ENCODE peak calls at places on chromosomes 7 and 10, in eight cellular contexts. F is AG09309, Z is epithelial cell of esophagus, I is psoas muscle, T is lower leg skin, V is breast epithelium, O is uterus, Q is NB4. E is an unnamed sample.

GRCh38 chr10:86402283-86402931 is 35.8 kb upstream of the GRID1 start:
- DNase-seq in Z (no peak), V (no peak), T (no peak), Q (no peak), I (no peak), F (no peak), O (no peak), E (no peak)

GRCh38 chr7:151420144-151420543 is 10.3 kb upstream of the WDR86 start:
- DNase-seq in F (no peak), Q (no peak), V (no peak), O (no peak), I (no peak), T (no peak), Z (no peak), E (no peak)

GRCh38 chr7:4271716-4272015 is 410.4 kb upstream of the FOXK1 start:
- DNase-seq in O (no peak), I (no peak), Z (no peak), Q (no peak), V (no peak), T (no peak), F (no peak), E (no peak)

GRCh38 chr7:136894789-136895188 is 26.3 kb downstream of the CHRM2 start:
- DNase-seq in O (no peak), Q (no peak), T (no peak), V (no peak), I (no peak), Z (no peak), F (no peak), E (no peak)

GRCh38 chr10:80500572-80501380 is 36.9 kb upstream of the SH2D4B start:
- DNase-seq in Z (peak), Q (peak), F (no peak), O (no peak), I (peak), V (no peak), T (no peak), E (no peak)

GRCh38 chr7:17772581-17773288 is 167.6 kb downstream of the SNX13 start:
- DNase-seq in T (no peak), Z (no peak), F (no peak), O (no peak), Q (no peak), I (no peak), V (no peak), E (no peak)

GRCh38 chr10:63114031-63114814 is 18.9 kb upstream of the NRBF2 start:
- DNase-seq in T (peak), F (peak), I (peak), V (peak), Z (peak), Q (peak), O (peak), E (peak)

GRCh38 chr7:18221377-18222290 is 194.0 kb upstream of the PRPS1L1 start:
- DNase-seq in F (no peak), V (no peak), O (no peak), T (no peak), Z (no peak), I (no peak), Q (peak), E (no peak)

GRCh38 chr7:99955247-99955646 is 20.6 kb downstream of the AZGP1 start:
- DNase-seq in Q (no peak), O (no peak), F (no peak), V (peak), I (no peak), Z (peak), T (no peak), E (no peak)

GRCh38 chr7:39633563-39634550 is 10.5 kb downstream of the RALA start:
- DNase-seq in V (no peak), Z (no peak), F (no peak), O (no peak), Q (no peak), I (no peak), T (no peak), E (no peak)

GRCh38 chr10:29635711-29636144 is 957 bp upstream of the SVIL start:
- DNase-seq in I (no peak), T (no peak), F (no peak), O (no peak), Q (peak), Z (no peak), V (no peak), E (no peak)

GRCh38 chr10:93379366-93380042 is 102.6 kb downstream of the MYOF start:
- DNase-seq in I (no peak), V (no peak), F (no peak), T (no peak), O (no peak), Q (peak), Z (peak), E (peak)

GRCh38 chr7:63067897-63068585 is 930.6 kb upstream of the ZNF722 start:
- DNase-seq in Z (peak), Q (no peak), I (no peak), V (no peak), F (no peak), O (no peak), T (peak), E (no peak)

GRCh38 chr10:73433538-73433867 is at the start of gene MSS51:
- DNase-seq in Z (no peak), I (peak), F (no peak), O (no peak), Q (no peak), V (no peak), T (no peak), E (no peak)

GRCh38 chr10:73139251-73139650 is 28.6 kb downstream of the ECD start:
- DNase-seq in O (no peak), T (no peak), Q (no peak), V (no peak), F (no peak), Z (no peak), I (no peak), E (no peak)

GRCh38 chr7:143512488-143513340 is 35.0 kb downstream of the TAS2R41 start:
- DNase-seq in I (no peak), O (no peak), Q (no peak), V (no peak), Z (peak), T (no peak), F (no peak), E (no peak)

GRCh38 chr7:41103331-41103730 is 599.6 kb downstream of the INHBA start:
- DNase-seq in Z (peak), F (no peak), T (no peak), O (no peak), I (no peak), Q (no peak), V (no peak), E (no peak)

GRCh38 chr10:132879408-132880147 is 62.8 kb downstream of the CFAP46 start:
- DNase-seq in V (no peak), I (no peak), O (peak), T (no peak), Q (no peak), Z (no peak), F (no peak), E (no peak)

GRCh38 chr10:50417906-50418697 is 166.8 kb upstream of the ASAH2 start:
- DNase-seq in Z (peak), T (peak), O (peak), I (peak), F (peak), V (no peak), Q (peak), E (peak)

GRCh38 chr10:50152792-50153272 is 85.1 kb downstream of the WASHC2A start:
- DNase-seq in T (no peak), Z (peak), F (no peak), O (no peak), Q (no peak), I (no peak), V (no peak), E (no peak)

GRCh38 chr7:52917982-52918578 is 117.4 kb upstream of the POM121L12 start:
- DNase-seq in Q (peak), Z (no peak), O (no peak), V (no peak), I (no peak), T (no peak), F (no peak), E (no peak)

GRCh38 chr10:100347568-100348195 is 649 bp downstream of the SCD start:
- DNase-seq in I (no peak), T (no peak), V (no peak), F (no peak), O (no peak), Z (no peak), Q (peak), E (no peak)

GRCh38 chr10:115355162-115355760 is 262.1 kb downstream of the ATRNL1 start:
- DNase-seq in Z (peak), T (no peak), V (no peak), Q (peak), O (peak), F (peak), I (no peak), E (peak)

GRCh38 chr7:7261863-7262262 is 79.5 kb downstream of the C1GALT1 start:
- DNase-seq in V (no peak), Z (no peak), T (no peak), F (no peak), Q (no peak), O (no peak), I (no peak), E (no peak)

GRCh38 chr10:21212912-21213311 is 312.6 kb downstream of the SKIDA1 start:
- DNase-seq in T (no peak), I (no peak), V (no peak), F (no peak), Q (no peak), O (no peak), Z (no peak), E (no peak)

GRCh38 chr7:133060016-133060415 is 21.9 kb downstream of the CHCHD3 start:
- DNase-seq in V (no peak), I (no peak), O (no peak), T (no peak), Z (no peak), Q (peak), F (no peak), E (no peak)

GRCh38 chr10:26554246-26554645 is 116.1 kb downstream of the APBB1IP start:
- DNase-seq in O (no peak), Q (no peak), F (no peak), Z (no peak), I (no peak), V (no peak), T (no peak), E (no peak)

GRCh38 chr7:102236102-102236501 is 50.6 kb upstream of the SH2B2 start:
- DNase-seq in Z (no peak), V (no peak), O (no peak), T (no peak), F (no peak), I (no peak), Q (no peak), E (no peak)

GRCh38 chr7:81462672-81463071 is 307.2 kb downstream of the HGF start:
- DNase-seq in Z (peak), T (no peak), I (no peak), Q (no peak), V (no peak), O (no peak), F (peak), E (peak)

GRCh38 chr10:100364147-100364546 is 17.1 kb downstream of the SCD start:
- DNase-seq in Q (no peak), V (no peak), I (no peak), O (no peak), F (no peak), Z (no peak), T (no peak), E (no peak)

GRCh38 chr7:16644157-16644556 is 1.4 kb downstream of the ANKMY2 start:
- DNase-seq in T (no peak), V (no peak), Z (no peak), O (no peak), Q (no peak), I (no peak), F (no peak), E (no peak)

GRCh38 chr10:33901166-33901565 is 566.7 kb upstream of the NRP1 start:
- DNase-seq in F (peak), O (peak), I (no peak), Q (no peak), Z (peak), T (no peak), V (peak), E (peak)

GRCh38 chr10:80131499-80131901 is 1.0 kb upstream of the PLAC9 start:
- DNase-seq in Z (no peak), T (no peak), V (no peak), F (no peak), Q (no peak), I (no peak), O (no peak), E (no peak)

GRCh38 chr7:81833401-81833800 is 63.6 kb upstream of the HGF start:
- DNase-seq in T (no peak), Z (no peak), F (no peak), Q (no peak), I (no peak), V (no peak), O (no peak), E (no peak)

GRCh38 chr7:2657920-2658671 is 26.3 kb downstream of the TTYH3 start:
- DNase-seq in T (no peak), I (no peak), V (no peak), O (no peak), F (no peak), Z (no peak), Q (no peak), E (no peak)

GRCh38 chr7:130881091-130881798 is 147.2 kb upstream of the KLF14 start:
- DNase-seq in F (no peak), T (no peak), Q (no peak), I (no peak), Z (no peak), O (no peak), V (no peak), E (no peak)

GRCh38 chr7:141477866-141478265 is 73.3 kb upstream of the AGK start:
- DNase-seq in I (peak), T (no peak), V (no peak), Q (no peak), Z (peak), F (no peak), O (no peak), E (no peak)

GRCh38 chr7:101846006-101846405 is 28.6 kb downstream of the CUX1 start:
- DNase-seq in V (no peak), Q (no peak), T (no peak), Z (no peak), O (no peak), I (no peak), F (no peak), E (no peak)

GRCh38 chr10:26318672-26319071 is 102.1 kb downstream of the GAD2 start:
- DNase-seq in T (no peak), Q (no peak), O (no peak), Z (no peak), V (no peak), F (no peak), I (no peak), E (no peak)

GRCh38 chr7:129368389-129368986 is 65.7 kb upstream of the STRIP2 start:
- DNase-seq in T (no peak), O (no peak), V (no peak), I (no peak), Q (no peak), F (no peak), Z (no peak), E (no peak)
- H3K4me3 ChIP-seq in T (no peak), O (no peak), V (no peak), I (no peak), Q (no peak), F (no peak), Z (no peak), E (no peak)

DNA sequence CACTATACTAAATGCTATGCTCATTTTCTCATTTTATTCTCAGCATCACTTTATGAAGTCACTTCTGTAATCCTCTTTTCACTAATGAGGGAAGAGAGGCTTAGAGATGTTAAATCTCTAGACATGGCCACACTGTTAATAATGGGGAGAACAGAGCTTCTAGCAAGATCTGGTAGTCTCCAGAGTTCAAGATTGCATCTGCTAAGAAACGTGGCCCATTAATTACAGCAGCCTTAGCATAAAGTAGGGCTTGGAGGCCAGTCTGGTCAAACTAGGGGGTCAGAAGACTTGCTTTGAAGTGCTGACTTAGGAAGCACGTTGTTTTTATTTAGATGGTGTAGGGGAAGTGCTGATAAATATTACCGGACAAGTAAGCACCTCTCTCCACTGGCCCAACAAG is 29.3 kb downstream of the ARL4A start:
- DNase-seq in I (no peak), F (no peak), Q (no peak), Z (no peak), V (no peak), O (no peak), T (no peak), E (no peak)
- H3K4me3 ChIP-seq in I (no peak), F (no peak), Q (no peak), Z (no peak), V (no peak), O (no peak), T (no peak), E (no peak)

GRCh38 chr10:124077216-124077615 is 16.2 kb downstream of the CHST15 start:
- DNase-seq in Z (no peak), F (no peak), T (no peak), O (no peak), I (no peak), Q (no peak), V (no peak), E (no peak)

GRCh38 chr10:124078714-124079113 is 14.7 kb downstream of the CHST15 start:
- DNase-seq in F (no peak), Q (no peak), O (no peak), V (no peak), T (no peak), Z (no peak), I (no peak), E (no peak)

GRCh38 chr10:124078028-124078427 is 15.4 kb downstream of the CHST15 start:
- DNase-seq in Z (peak), Q (no peak), I (no peak), V (no peak), T (no peak), F (no peak), O (no peak), E (no peak)

GRCh38 chr10:124081547-124082140 is 11.8 kb downstream of the CHST15 start:
- DNase-seq in T (no peak), Z (no peak), V (no peak), I (no peak), O (no peak), Q (no peak), F (no peak), E (no peak)

GRCh38 chr10:124079864-124080263 is 13.5 kb downstream of the CHST15 start:
- DNase-seq in O (no peak), T (no peak), Q (no peak), V (no peak), Z (no peak), F (no peak), I (no peak), E (no peak)
- H3K4me3 ChIP-seq in O (no peak), T (no peak), Q (no peak), V (no peak), Z (no peak), F (no peak), I (no peak), E (no peak)

DNA sequence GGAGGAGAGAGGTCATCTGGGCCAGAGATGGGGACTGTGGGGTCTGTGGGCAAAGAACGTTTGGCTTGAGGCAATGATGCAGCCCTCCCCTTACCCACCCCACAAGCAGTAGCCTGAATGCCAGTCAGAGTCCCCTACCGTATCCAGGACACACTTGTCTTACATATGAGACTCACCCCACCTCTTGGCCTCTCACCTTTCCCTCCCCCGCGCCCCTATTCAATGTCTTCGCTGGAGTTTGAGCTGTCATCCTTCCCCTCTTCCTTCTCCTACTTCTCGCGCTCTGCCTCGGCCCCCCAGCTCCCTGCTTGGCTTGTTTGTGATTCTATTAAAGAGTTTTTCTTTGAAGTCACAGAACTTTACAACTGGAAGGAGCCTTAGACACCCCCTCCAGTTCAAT is 8.9 kb downstream of the PRRT4 start:
- DNase-seq in I (no peak), Z (no peak), O (no peak), T (no peak), V (no peak), F (no peak), Q (no peak), E (no peak)
- H3K4me3 ChIP-seq in I (no peak), Z (no peak), O (no peak), T (no peak), V (no peak), F (no peak), Q (no peak), E (no peak)

GRCh38 chr7:86644282-86645173 is 819 bp downstream of the GRM3 start:
- DNase-seq in O (no peak), Q (no peak), V (no peak), I (no peak), F (no peak), Z (no peak), T (no peak), E (no peak)
- H3K4me3 ChIP-seq in O (no peak), Q (no peak), V (peak), I (peak), F (no peak), Z (no peak), T (no peak), E (no peak)

GRCh38 chr7:978049-978346 is 2.6 kb upstream of the COX19 start:
- DNase-seq in V (no peak), T (no peak), I (no peak), F (no peak), Q (no peak), Z (no peak), O (no peak), E (no peak)
- H3K4me3 ChIP-seq in V (no peak), T (no peak), I (no peak), F (no peak), Q (no peak), Z (no peak), O (no peak), E (no peak)

GRCh38 chr7:70894799-70895198 is 237.1 kb upstream of the GALNT17 start:
- DNase-seq in T (no peak), V (no peak), F (no peak), O (no peak), Q (no peak), Z (no peak), I (no peak), E (no peak)

GRCh38 chr7:70893422-70893821 is 238.5 kb upstream of the GALNT17 start:
- DNase-seq in T (no peak), Z (no peak), Q (no peak), V (no peak), O (no peak), I (no peak), F (no peak), E (no peak)

GRCh38 chr7:70890147-70890969 is 241.6 kb upstream of the GALNT17 start:
- DNase-seq in T (no peak), Z (no peak), Q (no peak), V (no peak), O (no peak), I (no peak), F (no peak), E (no peak)

DNA sequence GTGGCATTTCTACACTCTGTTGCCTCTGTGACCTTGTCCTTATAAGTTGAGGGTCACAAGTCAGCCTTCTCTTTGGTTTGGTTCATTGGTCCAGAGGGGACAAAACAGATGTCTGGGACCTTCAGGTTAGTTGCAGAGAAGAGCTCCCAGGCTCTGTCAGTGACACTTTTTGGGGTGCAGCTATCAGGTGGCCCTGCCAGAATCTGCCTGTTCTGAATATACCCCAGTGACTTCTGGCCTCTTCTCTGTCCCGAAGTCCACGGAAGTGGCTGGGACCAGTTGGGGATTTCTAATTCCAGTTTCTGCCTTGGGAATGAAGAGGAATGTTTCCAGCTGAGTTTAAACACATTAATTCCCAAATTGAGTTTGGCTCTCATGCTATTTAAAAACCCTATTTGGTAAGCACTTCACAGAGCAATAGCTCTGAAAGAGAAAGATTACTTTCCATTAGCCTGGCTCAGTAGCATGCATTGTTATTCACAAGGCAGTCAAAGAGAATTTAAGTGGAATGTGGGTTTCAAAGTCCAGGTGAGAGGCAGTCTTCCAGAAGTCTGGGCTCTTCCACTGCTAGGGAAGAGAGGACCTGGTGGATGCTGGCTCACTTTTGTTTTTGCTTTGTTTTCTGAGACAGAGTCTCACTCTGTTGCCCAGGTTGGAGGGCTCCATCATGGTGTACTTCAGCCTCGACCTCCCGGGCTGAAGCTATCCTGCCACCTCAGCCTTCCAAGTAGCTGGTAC is 237.8 kb upstream of the GALNT17 start:
- DNase-seq in Q (no peak), F (no peak), I (no peak), V (no peak), T (no peak), O (no peak), Z (no peak), E (no peak)
- H3K4me3 ChIP-seq in Q (no peak), F (no peak), I (no peak), V (no peak), T (no peak), O (no peak), Z (no peak), E (no peak)

GRCh38 chr7:69036301-69036700 is 562.0 kb upstream of the AUTS2 start:
- DNase-seq in F (no peak), Z (no peak), V (no peak), O (no peak), Q (no peak), I (no peak), T (no peak), E (no peak)
- H3K4me3 ChIP-seq in F (no peak), Z (no peak), V (no peak), O (no peak), Q (no peak), I (no peak), T (no peak), E (no peak)

GRCh38 chr7:97733276-97734206 is 1.7 kb downstream of the TAC1 start:
- DNase-seq in Z (peak), T (no peak), F (no peak), V (no peak), Q (no peak), O (no peak), I (no peak), E (no peak)
- H3K4me3 ChIP-seq in Z (no peak), T (no peak), F (no peak), V (peak), Q (no peak), O (no peak), I (peak), E (no peak)